ENCODE peak calls at places on chromosome 17, in four cellular contexts. Q is LHCN-M2; W is stimulated activated naive CD4-positive, alpha-beta T cell; R is lower leg skin. O is an unnamed sample.

GRCh38 chr17:80501739-80502577 is 25.6 kb upstream of the NPTX1 start:
- DNase-seq in W (no peak), R (no peak), Q (peak), O (peak)

GRCh38 chr17:76053230-76054111 is 18.8 kb downstream of the SRP68 start:
- DNase-seq in W (no peak), R (no peak), Q (peak), O (no peak)

GRCh38 chr17:46020023-46020735 is 21.1 kb downstream of the STH start:
- DNase-seq in W (peak), R (no peak), Q (no peak), O (no peak)

GRCh38 chr17:47654991-47655390 is 5.3 kb downstream of the KPNB1 start:
- DNase-seq in Q (no peak), W (no peak), R (no peak), O (no peak)

GRCh38 chr17:76727745-76728456 is 1.3 kb downstream of the METTL23 start:
- DNase-seq in R (no peak), Q (no peak), W (no peak), O (peak)

GRCh38 chr17:66420961-66421371 is 118.6 kb downstream of the PRKCA start:
- DNase-seq in W (no peak), Q (no peak), R (no peak), O (no peak)

GRCh38 chr17:60039509-60040442 is 38.9 kb downstream of the HEATR6 start:
- DNase-seq in W (no peak), Q (no peak), R (no peak), O (peak)

GRCh38 chr17:6454495-6455320 is 10.5 kb downstream of the PIMREG start:
- DNase-seq in Q (no peak), R (no peak), W (no peak), O (peak)

GRCh38 chr17:47311420-47311819 is 12.3 kb upstream of the EFCAB13 start:
- DNase-seq in Q (no peak), W (no peak), R (no peak), O (no peak)

GRCh38 chr17:80795737-80796136 is 195.9 kb upstream of the CHMP6 start:
- DNase-seq in W (no peak), R (no peak), Q (no peak), O (peak)

GRCh38 chr17:63988741-63989621 is 9.2 kb upstream of the PRR29 start:
- DNase-seq in W (no peak), R (no peak), Q (no peak), O (peak)

GRCh38 chr17:30112794-30113193 is 3.8 kb upstream of the NSRP1 start:
- DNase-seq in Q (no peak), R (no peak), W (no peak), O (no peak)

GRCh38 chr17:21457051-21458026 is 81.2 kb downstream of the KCNJ12 start:
- DNase-seq in R (peak), Q (peak), W (peak), O (peak)

O was measured in left kidney.